ENCODE peak calls at places on chromosomes 16 and 17, in ten cellular contexts. One of them, this sample, is unnamed.

GRCh38 chr17:4739122-4740024 is at the start of the genes CXCL16 and ZMYND15:
- DNase-seq in cardiac muscle cell: peak
- DNase-seq in iris pigment epithelial cell: peak
- DNase-seq in GM23248: peak
- DNase-seq in brain microvascular endothelial cell: peak
- DNase-seq in Right ventricle myocardium superior: peak
- DNase-seq in central memory CD4-positive, alpha-beta T cell: peak
- DNase-seq in kidney tubule cell: peak
- DNase-seq in AG09309: no peak
- DNase-seq in A549: peak
- DNase-seq in this sample: peak

GRCh38 chr16:66473654-66474519 is 46.8 kb downstream of the BEAN1 start:
- DNase-seq in cardiac muscle cell: no peak
- DNase-seq in A549: no peak
- DNase-seq in brain microvascular endothelial cell: no peak
- DNase-seq in Right ventricle myocardium superior: no peak
- DNase-seq in kidney tubule cell: peak
- DNase-seq in iris pigment epithelial cell: no peak
- DNase-seq in AG09309: no peak
- DNase-seq in GM23248: peak
- DNase-seq in central memory CD4-positive, alpha-beta T cell: no peak
- DNase-seq in this sample: no peak

GRCh38 chr17:3710951-3711383 is 12.7 kb upstream of the HASPIN start:
- DNase-seq in iris pigment epithelial cell: peak
- DNase-seq in brain microvascular endothelial cell: peak
- DNase-seq in kidney tubule cell: peak
- DNase-seq in Right ventricle myocardium superior: no peak
- DNase-seq in AG09309: no peak
- DNase-seq in GM23248: peak
- DNase-seq in A549: no peak
- DNase-seq in central memory CD4-positive, alpha-beta T cell: peak
- DNase-seq in cardiac muscle cell: peak
- DNase-seq in this sample: peak

GRCh38 chr17:11738151-11738550 is 139.9 kb downstream of the DNAH9 start:
- DNase-seq in AG09309: no peak
- DNase-seq in cardiac muscle cell: no peak
- DNase-seq in A549: no peak
- DNase-seq in brain microvascular endothelial cell: no peak
- DNase-seq in iris pigment epithelial cell: no peak
- DNase-seq in kidney tubule cell: no peak
- DNase-seq in Right ventricle myocardium superior: no peak
- DNase-seq in GM23248: no peak
- DNase-seq in central memory CD4-positive, alpha-beta T cell: no peak
- DNase-seq in this sample: no peak

GRCh38 chr17:48211787-48212186 is 104.2 kb downstream of the SNX11 start:
- DNase-seq in A549: no peak
- DNase-seq in AG09309: no peak
- DNase-seq in cardiac muscle cell: no peak
- DNase-seq in GM23248: no peak
- DNase-seq in kidney tubule cell: no peak
- DNase-seq in Right ventricle myocardium superior: no peak
- DNase-seq in iris pigment epithelial cell: no peak
- DNase-seq in brain microvascular endothelial cell: no peak
- DNase-seq in central memory CD4-positive, alpha-beta T cell: no peak
- DNase-seq in this sample: no peak

GRCh38 chr17:36920032-36921000 is 17.0 kb upstream of the LHX1 start:
- DNase-seq in iris pigment epithelial cell: peak
- DNase-seq in A549: peak
- DNase-seq in AG09309: no peak
- DNase-seq in Right ventricle myocardium superior: no peak
- DNase-seq in cardiac muscle cell: no peak
- DNase-seq in brain microvascular endothelial cell: no peak
- DNase-seq in kidney tubule cell: peak
- DNase-seq in GM23248: no peak
- DNase-seq in central memory CD4-positive, alpha-beta T cell: no peak
- DNase-seq in this sample: peak

GRCh38 chr16:593406-593805 is 3.5 kb downstream of the RAB40C start:
- DNase-seq in Right ventricle myocardium superior: no peak
- DNase-seq in GM23248: no peak
- DNase-seq in central memory CD4-positive, alpha-beta T cell: no peak
- DNase-seq in kidney tubule cell: peak
- DNase-seq in cardiac muscle cell: no peak
- DNase-seq in iris pigment epithelial cell: no peak
- DNase-seq in AG09309: no peak
- DNase-seq in A549: no peak
- DNase-seq in brain microvascular endothelial cell: no peak
- DNase-seq in this sample: no peak

GRCh38 chr17:2192367-2193028 is 111.1 kb downstream of the SMG6 start:
- DNase-seq in kidney tubule cell: peak
- DNase-seq in GM23248: peak
- DNase-seq in cardiac muscle cell: peak
- DNase-seq in brain microvascular endothelial cell: peak
- DNase-seq in Right ventricle myocardium superior: no peak
- DNase-seq in AG09309: peak
- DNase-seq in A549: peak
- DNase-seq in central memory CD4-positive, alpha-beta T cell: peak
- DNase-seq in iris pigment epithelial cell: peak
- DNase-seq in this sample: peak

GRCh38 chr17:48441231-48441711 is 11.3 kb upstream of the SKAP1 start:
- DNase-seq in AG09309: no peak
- DNase-seq in iris pigment epithelial cell: no peak
- DNase-seq in Right ventricle myocardium superior: no peak
- DNase-seq in cardiac muscle cell: peak
- DNase-seq in A549: no peak
- DNase-seq in GM23248: no peak
- DNase-seq in kidney tubule cell: no peak
- DNase-seq in brain microvascular endothelial cell: no peak
- DNase-seq in central memory CD4-positive, alpha-beta T cell: peak
- DNase-seq in this sample: no peak

GRCh38 chr16:3998793-3999478 is 117.3 kb downstream of the ADCY9 start:
- DNase-seq in GM23248: peak
- DNase-seq in central memory CD4-positive, alpha-beta T cell: no peak
- DNase-seq in iris pigment epithelial cell: no peak
- DNase-seq in brain microvascular endothelial cell: peak
- DNase-seq in cardiac muscle cell: peak
- DNase-seq in A549: no peak
- DNase-seq in kidney tubule cell: no peak
- DNase-seq in AG09309: no peak
- DNase-seq in Right ventricle myocardium superior: peak
- DNase-seq in this sample: no peak

GRCh38 chr17:42531455-42532354 is 4.3 kb upstream of the NAGLU start:
- DNase-seq in brain microvascular endothelial cell: no peak
- DNase-seq in kidney tubule cell: peak
- DNase-seq in GM23248: peak
- DNase-seq in Right ventricle myocardium superior: peak
- DNase-seq in iris pigment epithelial cell: no peak
- DNase-seq in central memory CD4-positive, alpha-beta T cell: peak
- DNase-seq in AG09309: no peak
- DNase-seq in A549: no peak
- DNase-seq in cardiac muscle cell: peak
- DNase-seq in this sample: peak

GRCh38 chr17:39674702-39675389 is 6.6 kb downstream of the PNMT start:
- DNase-seq in brain microvascular endothelial cell: no peak
- DNase-seq in kidney tubule cell: peak
- DNase-seq in iris pigment epithelial cell: no peak
- DNase-seq in Right ventricle myocardium superior: peak
- DNase-seq in A549: no peak
- DNase-seq in central memory CD4-positive, alpha-beta T cell: no peak
- DNase-seq in AG09309: no peak
- DNase-seq in cardiac muscle cell: peak
- DNase-seq in GM23248: no peak
- DNase-seq in this sample: no peak

GRCh38 chr16:89191033-89191900 is 9.1 kb downstream of the SLC22A31 start:
- DNase-seq in Right ventricle myocardium superior: peak
- DNase-seq in kidney tubule cell: no peak
- DNase-seq in AG09309: no peak
- DNase-seq in A549: no peak
- DNase-seq in cardiac muscle cell: no peak
- DNase-seq in iris pigment epithelial cell: no peak
- DNase-seq in brain microvascular endothelial cell: no peak
- DNase-seq in GM23248: no peak
- DNase-seq in central memory CD4-positive, alpha-beta T cell: no peak
- DNase-seq in this sample: no peak

GRCh38 chr16:78925071-78925714 is 675.3 kb downstream of the MAF start:
- DNase-seq in kidney tubule cell: peak
- DNase-seq in brain microvascular endothelial cell: no peak
- DNase-seq in GM23248: peak
- DNase-seq in iris pigment epithelial cell: peak
- DNase-seq in A549: peak
- DNase-seq in Right ventricle myocardium superior: peak
- DNase-seq in central memory CD4-positive, alpha-beta T cell: no peak
- DNase-seq in cardiac muscle cell: no peak
- DNase-seq in AG09309: no peak
- DNase-seq in this sample: peak

GRCh38 chr16:56609463-56609921 is 1.1 kb downstream of the MT2A start:
- DNase-seq in kidney tubule cell: peak
- DNase-seq in GM23248: peak
- DNase-seq in iris pigment epithelial cell: peak
- DNase-seq in brain microvascular endothelial cell: peak
- DNase-seq in AG09309: peak
- DNase-seq in Right ventricle myocardium superior: peak
- DNase-seq in cardiac muscle cell: peak
- DNase-seq in central memory CD4-positive, alpha-beta T cell: peak
- DNase-seq in A549: peak
- DNase-seq in this sample: peak

GRCh38 chr16:14285542-14286380 is 214.6 kb downstream of the MRTFB start:
- DNase-seq in A549: peak
- DNase-seq in GM23248: peak
- DNase-seq in kidney tubule cell: peak
- DNase-seq in cardiac muscle cell: peak
- DNase-seq in iris pigment epithelial cell: peak
- DNase-seq in Right ventricle myocardium superior: peak
- DNase-seq in AG09309: peak
- DNase-seq in central memory CD4-positive, alpha-beta T cell: peak
- DNase-seq in brain microvascular endothelial cell: peak
- DNase-seq in this sample: peak

GRCh38 chr17:489758-490329 is 137.2 kb upstream of the RPH3AL start:
- DNase-seq in A549: peak
- DNase-seq in Right ventricle myocardium superior: peak
- DNase-seq in iris pigment epithelial cell: peak
- DNase-seq in GM23248: peak
- DNase-seq in central memory CD4-positive, alpha-beta T cell: peak
- DNase-seq in kidney tubule cell: peak
- DNase-seq in AG09309: no peak
- DNase-seq in brain microvascular endothelial cell: no peak
- DNase-seq in cardiac muscle cell: peak
- DNase-seq in this sample: peak

GRCh38 chr16:88384222-88385111 is 1.7 kb downstream of the ZNF469 start:
- DNase-seq in brain microvascular endothelial cell: no peak
- DNase-seq in AG09309: no peak
- DNase-seq in cardiac muscle cell: no peak
- DNase-seq in GM23248: no peak
- DNase-seq in kidney tubule cell: no peak
- DNase-seq in A549: no peak
- DNase-seq in central memory CD4-positive, alpha-beta T cell: no peak
- DNase-seq in Right ventricle myocardium superior: peak
- DNase-seq in iris pigment epithelial cell: no peak
- DNase-seq in this sample: no peak

GRCh38 chr16:53404959-53405358 is 29.3 kb upstream of the RBL2 start:
- DNase-seq in AG09309: no peak
- DNase-seq in Right ventricle myocardium superior: no peak
- DNase-seq in kidney tubule cell: no peak
- DNase-seq in GM23248: peak
- DNase-seq in cardiac muscle cell: no peak
- DNase-seq in brain microvascular endothelial cell: no peak
- DNase-seq in iris pigment epithelial cell: peak
- DNase-seq in A549: no peak
- DNase-seq in central memory CD4-positive, alpha-beta T cell: no peak
- DNase-seq in this sample: no peak

GRCh38 chr16:2039286-2040030 is 8.2 kb downstream of the NTHL1 start:
- DNase-seq in AG09309: peak
- DNase-seq in GM23248: peak
- DNase-seq in A549: peak
- DNase-seq in central memory CD4-positive, alpha-beta T cell: no peak
- DNase-seq in Right ventricle myocardium superior: peak
- DNase-seq in cardiac muscle cell: peak
- DNase-seq in iris pigment epithelial cell: peak
- DNase-seq in kidney tubule cell: no peak
- DNase-seq in brain microvascular endothelial cell: peak
- DNase-seq in this sample: no peak

GRCh38 chr17:73595068-73595865 is 49.0 kb downstream of the SDK2 start:
- DNase-seq in cardiac muscle cell: peak
- DNase-seq in A549: peak
- DNase-seq in iris pigment epithelial cell: no peak
- DNase-seq in GM23248: no peak
- DNase-seq in Right ventricle myocardium superior: peak
- DNase-seq in brain microvascular endothelial cell: no peak
- DNase-seq in central memory CD4-positive, alpha-beta T cell: no peak
- DNase-seq in AG09309: no peak
- DNase-seq in kidney tubule cell: peak
- DNase-seq in this sample: peak

GRCh38 chr17:42691021-42691545 is 8.8 kb downstream of the CNTNAP1 start:
- DNase-seq in iris pigment epithelial cell: no peak
- DNase-seq in kidney tubule cell: no peak
- DNase-seq in Right ventricle myocardium superior: no peak
- DNase-seq in cardiac muscle cell: no peak
- DNase-seq in AG09309: no peak
- DNase-seq in GM23248: no peak
- DNase-seq in central memory CD4-positive, alpha-beta T cell: no peak
- DNase-seq in A549: no peak
- DNase-seq in brain microvascular endothelial cell: no peak
- DNase-seq in this sample: no peak

GRCh38 chr16:53495325-53495724 is 7.7 kb downstream of the AKTIP start:
- DNase-seq in A549: no peak
- DNase-seq in iris pigment epithelial cell: no peak
- DNase-seq in AG09309: no peak
- DNase-seq in cardiac muscle cell: no peak
- DNase-seq in GM23248: peak
- DNase-seq in Right ventricle myocardium superior: no peak
- DNase-seq in brain microvascular endothelial cell: no peak
- DNase-seq in kidney tubule cell: no peak
- DNase-seq in central memory CD4-positive, alpha-beta T cell: no peak
- DNase-seq in this sample: peak

GRCh38 chr17:50542795-50543774 is 3.9 kb upstream of the SPATA20 start:
- DNase-seq in AG09309: no peak
- DNase-seq in cardiac muscle cell: no peak
- DNase-seq in iris pigment epithelial cell: no peak
- DNase-seq in kidney tubule cell: no peak
- DNase-seq in brain microvascular endothelial cell: no peak
- DNase-seq in GM23248: peak
- DNase-seq in central memory CD4-positive, alpha-beta T cell: no peak
- DNase-seq in Right ventricle myocardium superior: no peak
- DNase-seq in A549: peak
- DNase-seq in this sample: no peak

GRCh38 chr17:19461139-19461538 is 50.1 kb downstream of the RNF112 start:
- DNase-seq in AG09309: no peak
- DNase-seq in A549: no peak
- DNase-seq in cardiac muscle cell: no peak
- DNase-seq in GM23248: no peak
- DNase-seq in brain microvascular endothelial cell: no peak
- DNase-seq in iris pigment epithelial cell: no peak
- DNase-seq in central memory CD4-positive, alpha-beta T cell: no peak
- DNase-seq in kidney tubule cell: no peak
- DNase-seq in Right ventricle myocardium superior: no peak
- DNase-seq in this sample: no peak

GRCh38 chr17:74380086-74380958 is 13.0 kb downstream of the GPR142 start:
- DNase-seq in AG09309: no peak
- DNase-seq in iris pigment epithelial cell: no peak
- DNase-seq in kidney tubule cell: peak
- DNase-seq in Right ventricle myocardium superior: no peak
- DNase-seq in A549: no peak
- DNase-seq in brain microvascular endothelial cell: no peak
- DNase-seq in central memory CD4-positive, alpha-beta T cell: no peak
- DNase-seq in GM23248: no peak
- DNase-seq in cardiac muscle cell: peak
- DNase-seq in this sample: no peak

GRCh38 chr17:63976702-63977101 is 4.0 kb upstream of the SCN4A start:
- DNase-seq in AG09309: no peak
- DNase-seq in Right ventricle myocardium superior: no peak
- DNase-seq in brain microvascular endothelial cell: no peak
- DNase-seq in central memory CD4-positive, alpha-beta T cell: no peak
- DNase-seq in cardiac muscle cell: no peak
- DNase-seq in iris pigment epithelial cell: no peak
- DNase-seq in GM23248: no peak
- DNase-seq in kidney tubule cell: no peak
- DNase-seq in A549: no peak
- DNase-seq in this sample: no peak

GRCh38 chr17:38906429-38907172 is 18.8 kb upstream of the LASP1NB start:
- DNase-seq in A549: no peak
- DNase-seq in Right ventricle myocardium superior: peak
- DNase-seq in kidney tubule cell: no peak
- DNase-seq in GM23248: no peak
- DNase-seq in iris pigment epithelial cell: no peak
- DNase-seq in brain microvascular endothelial cell: no peak
- DNase-seq in cardiac muscle cell: no peak
- DNase-seq in AG09309: no peak
- DNase-seq in central memory CD4-positive, alpha-beta T cell: no peak
- DNase-seq in this sample: no peak